ENCODE peak calls at places on chromosomes 12 and 14, in five cellular contexts. X is HFF-Myc, N is BJ, F is neural progenitor cell, O is GM12864. E is an unnamed sample.

GRCh38 chr12:6267007-6267721 is 43.3 kb upstream of the PLEKHG6 start:
- DNase-seq in X (no peak), N (peak; percentile 55), F (no peak), O (no peak), E (peak; percentile 57)

GRCh38 chr12:49622501-49623141 is 740 bp upstream of the PRPF40B start:
- DNase-seq in X (peak; percentile 10), N (no peak), F (peak; percentile 58), O (peak; percentile 67), E (no peak)

GRCh38 chr12:53492830-53493609 is 6.2 kb downstream of the MAP3K12 start:
- DNase-seq in X (peak; percentile 81), N (no peak), F (peak; percentile 97), O (peak; percentile 53), E (peak; percentile 92)

GRCh38 chr12:5395443-5396401 is 36.2 kb upstream of the NTF3 start:
- DNase-seq in X (no peak), N (no peak), F (no peak), O (no peak), E (no peak)

GRCh38 chr14:68784995-68785816 is 7.7 kb downstream of the ZFP36L1 start:
- DNase-seq in X (no peak), N (no peak), F (no peak), O (no peak), E (no peak)

GRCh38 chr14:104689620-104690265 is 325 bp downstream of the INF2 start:
- DNase-seq in X (no peak), N (no peak), F (no peak), O (no peak), E (no peak)

GRCh38 chr14:95121911-95122696 is 35.2 kb downstream of the DICER1 start:
- DNase-seq in X (no peak), N (no peak), F (no peak), O (no peak), E (no peak)

GRCh38 chr12:21934173-21934572 is 7.1 kb downstream of the ABCC9 start:
- DNase-seq in X (no peak), N (no peak), F (no peak), O (no peak), E (no peak)

GRCh38 chr12:62934799-62935674 is at the start of gene PPM1H:
- DNase-seq in X (no peak), N (no peak), F (peak; percentile 93), O (peak; percentile 19), E (peak; percentile 69)

GRCh38 chr14:86462193-86462592 is 932.2 kb downstream of the FLRT2 start:
- DNase-seq in X (peak; percentile 9), N (no peak), F (peak; percentile 50), O (no peak), E (no peak)

GRCh38 chr12:116442981-116443380 is 116.2 kb upstream of the MAP1LC3B2 start:
- DNase-seq in X (no peak), N (no peak), F (no peak), O (no peak), E (no peak)

GRCh38 chr12:128339669-128340068 is 72.7 kb downstream of the TMEM132C start:
- DNase-seq in X (no peak), N (no peak), F (no peak), O (no peak), E (no peak)

GRCh38 chr12:20494803-20495202 is 126.5 kb downstream of the PDE3A start:
- DNase-seq in X (no peak), N (no peak), F (no peak), O (no peak), E (no peak)

GRCh38 chr12:57522887-57523705 is 472 bp downstream of the MBD6 start:
- DNase-seq in X (no peak), N (no peak), F (no peak), O (no peak), E (peak; percentile 48)

GRCh38 chr12:43151406-43152080 is 400.5 kb downstream of the ADAMTS20 start:
- DNase-seq in X (peak; percentile 51), N (peak; percentile 93), F (no peak), O (no peak), E (no peak)

GRCh38 chr14:71430321-71431168 is 501.7 kb upstream of the RGS6 start:
- DNase-seq in X (no peak), N (no peak), F (no peak), O (peak; percentile 31), E (no peak)

GRCh38 chr12:57815177-57816000 is 3.1 kb downstream of the AVIL start:
- DNase-seq in X (no peak), N (no peak), F (peak; percentile 58), O (no peak), E (no peak)

GRCh38 chr12:28065374-28065773 is 92.8 kb upstream of the PTHLH start:
- DNase-seq in X (no peak), N (no peak), F (no peak), O (no peak), E (no peak)

GRCh38 chr14:103867523-103867953 is 20.2 kb upstream of the PPP1R13B start:
- DNase-seq in X (no peak), N (no peak), F (no peak), O (no peak), E (peak; percentile 84)

GRCh38 chr12:29639893-29640495 is 142.5 kb upstream of the OVCH1 start:
- DNase-seq in X (no peak), N (no peak), F (no peak), O (no peak), E (no peak)

GRCh38 chr14:36300337-36300736 is 20.1 kb downstream of the MBIP start:
- DNase-seq in X (no peak), N (no peak), F (no peak), O (no peak), E (no peak)

GRCh38 chr14:100031506-100032281 is 33.5 kb upstream of the EVL start:
- DNase-seq in X (peak; percentile 93), N (peak; percentile 96), F (no peak), O (no peak), E (peak; percentile 60)

GRCh38 chr14:77985235-77985634 is 184.9 kb upstream of the NRXN3 start:
- DNase-seq in X (no peak), N (no peak), F (no peak), O (no peak), E (no peak)

GRCh38 chr12:32889073-32889760 is 7.4 kb downstream of the PKP2 start:
- DNase-seq in X (no peak), N (no peak), F (no peak), O (no peak), E (no peak)

GRCh38 chr14:24673534-24674203 is 39.7 kb upstream of the GZMB start:
- DNase-seq in X (no peak), N (no peak), F (no peak), O (no peak), E (no peak)

GRCh38 chr12:52551466-52551865 is 1.5 kb downstream of the KRT71 start:
- DNase-seq in X (no peak), N (no peak), F (no peak), O (no peak), E (no peak)

GRCh38 chr12:105920161-105920684 is 218.5 kb downstream of the NUAK1 start:
- DNase-seq in X (no peak), N (no peak), F (no peak), O (no peak), E (peak; percentile 80)

GRCh38 chr12:6538420-6539275 is 4.3 kb downstream of the GAPDH start:
- DNase-seq in X (no peak), N (no peak), F (no peak), O (no peak), E (no peak)

GRCh38 chr12:62744551-62744950 is 190.4 kb downstream of the PPM1H start:
- DNase-seq in X (no peak), N (no peak), F (no peak), O (no peak), E (no peak)

GRCh38 chr12:124680863-124681778 is 113.7 kb upstream of the NCOR2 start:
- DNase-seq in X (peak; percentile 83), N (no peak), F (peak; percentile 63), O (peak; percentile 41), E (no peak)

GRCh38 chr12:94636462-94637085 is 13.8 kb downstream of the TMCC3 start:
- DNase-seq in X (no peak), N (no peak), F (no peak), O (no peak), E (no peak)

GRCh38 chr12:111578276-111578970 is 20.7 kb downstream of the ATXN2 start:
- DNase-seq in X (peak; percentile 45), N (no peak), F (no peak), O (no peak), E (no peak)

GRCh38 chr14:72929316-72930080 is 3.2 kb downstream of the DCAF4 start:
- DNase-seq in X (no peak), N (no peak), F (no peak), O (no peak), E (no peak)

GRCh38 chr12:10272466-10272865 is 35.2 kb upstream of the KLRD1 start:
- DNase-seq in X (no peak), N (no peak), F (no peak), O (no peak), E (no peak)

GRCh38 chr12:131773582-131774221 is 54.5 kb upstream of the MMP17 start:
- DNase-seq in X (no peak), N (no peak), F (no peak), O (peak; percentile 79), E (no peak)

DNA sequence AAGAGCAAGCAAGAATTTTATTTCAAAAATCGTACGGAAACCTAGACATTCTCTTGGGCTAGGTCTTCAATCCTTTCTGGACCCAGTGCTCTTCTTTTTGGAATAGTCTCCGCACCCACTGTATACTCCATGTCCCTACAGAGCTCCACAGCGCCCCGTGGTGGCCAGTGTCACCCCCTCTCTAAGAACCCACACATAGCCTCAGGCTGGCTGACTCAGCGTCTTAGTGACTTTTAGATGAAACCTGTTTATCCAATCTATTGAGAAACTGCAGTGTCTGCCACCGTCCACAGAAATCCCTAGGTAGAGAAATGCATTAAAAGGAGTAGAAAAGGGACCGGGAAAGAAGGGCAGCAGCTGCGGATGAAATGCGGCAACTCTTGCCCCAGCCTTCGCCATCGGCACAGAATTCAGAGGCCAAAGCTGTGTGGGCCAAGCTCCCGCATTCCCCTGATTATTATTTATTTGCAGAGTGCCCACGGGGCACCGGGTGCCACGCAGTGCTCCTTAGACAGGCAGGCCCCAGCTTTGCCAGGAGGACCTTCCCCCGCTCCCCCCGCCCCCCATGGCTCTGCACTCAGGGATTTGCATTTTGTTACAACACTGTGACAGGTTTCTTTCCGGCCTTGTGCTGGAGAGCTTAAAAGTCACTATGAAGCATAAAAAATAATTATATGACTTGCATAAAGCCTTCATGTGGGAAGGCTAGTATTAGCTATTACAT is 170.1 kb upstream of the FKBP4 start:
- DNase-seq in X (peak; percentile 33), N (no peak), F (peak; percentile 84), O (no peak), E (no peak)
- TF ChIP-seq CTCF in X (peak; percentile 62), N (peak; percentile 57), F (peak; percentile 89), O (peak; percentile 30), E (no peak)

GRCh38 chr12:31588976-31589375 is 2.0 kb downstream of the DENND5B start:
- DNase-seq in X (no peak), N (no peak), F (no peak), O (no peak), E (no peak)
- H3K4me3 ChIP-seq in X (peak overlapping the region; percentile 72), N (peak overlapping the region; percentile 71), F (peak overlapping the region; percentile 86), O (peak overlapping the region; percentile 88), E (no peak overlapping the region)

GRCh38 chr14:40870252-40870651 is 736.4 kb upstream of the LRFN5 start:
- DNase-seq in X (no peak), N (no peak), F (no peak), O (no peak), E (no peak)
- TF ChIP-seq CTCF in X (no peak), N (no peak), F (no peak), O (no peak), E (no peak)

DNA sequence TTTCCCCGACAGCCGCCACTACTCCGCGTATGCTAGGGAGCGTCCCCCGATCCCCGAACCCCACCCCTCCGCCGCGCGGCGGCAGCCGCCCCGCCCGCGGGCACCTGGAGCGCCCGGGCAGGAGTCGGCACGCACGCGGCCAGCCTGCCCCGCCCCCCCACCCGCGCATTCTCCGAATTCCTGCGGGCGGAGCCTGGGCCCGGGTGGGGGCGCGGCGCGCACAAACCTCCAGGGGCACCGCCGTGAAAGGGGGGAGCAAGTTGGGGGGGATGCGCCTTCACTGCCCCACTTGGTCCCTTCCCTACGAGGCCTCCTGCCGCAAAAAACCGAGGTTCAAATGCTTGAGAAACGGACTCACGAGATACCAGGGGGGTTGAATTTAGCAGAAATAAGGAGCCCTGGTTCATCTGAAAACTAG is 1.7 kb downstream of the AJUBA start:
- DNase-seq in X (no peak), N (no peak), F (peak; percentile 87), O (no peak), E (peak; percentile 60)
- H3K4me3 ChIP-seq in X (peak overlapping the region; percentile 78), N (peak overlapping the region; percentile 90), F (peak overlapping the region; percentile 88), O (no peak overlapping the region), E (peak overlapping the region; percentile 62)

E was measured in prostate gland.